ENCODE peak calls at places on chromosome 22, in four cellular contexts. One of them, this sample, is unnamed.

GRCh38 chr22:45960477-45961386 is 16.2 kb downstream of the WNT7B start:
- DNase-seq in iPS-NIHi11: peak; percentile 61
- DNase-seq in ecto neural progenitor cell: no peak
- DNase-seq in glutamatergic neuron: no peak
- DNase-seq in this sample: no peak

GRCh38 chr22:30337461-30337778 is 10.7 kb upstream of the TBC1D10A start:
- DNase-seq in iPS-NIHi11: no peak
- DNase-seq in ecto neural progenitor cell: no peak
- DNase-seq in glutamatergic neuron: no peak
- DNase-seq in this sample: no peak

GRCh38 chr22:29470159-29470855 is 9.7 kb upstream of the NEFH start:
- DNase-seq in iPS-NIHi11: peak; percentile 95
- DNase-seq in ecto neural progenitor cell: peak; percentile 93
- DNase-seq in glutamatergic neuron: peak; percentile 95
- DNase-seq in this sample: peak; percentile 92

GRCh38 chr22:44995715-44996114 is 14.1 kb downstream of the PHF21B start:
- DNase-seq in iPS-NIHi11: no peak
- DNase-seq in ecto neural progenitor cell: no peak
- DNase-seq in glutamatergic neuron: no peak
- DNase-seq in this sample: no peak

GRCh38 chr22:27405672-27406388 is 395.7 kb downstream of the MN1 start:
- DNase-seq in iPS-NIHi11: peak; percentile 87
- DNase-seq in ecto neural progenitor cell: peak; percentile 76
- DNase-seq in glutamatergic neuron: peak; percentile 73
- DNase-seq in this sample: peak; percentile 88

GRCh38 chr22:30561402-30562154 is 12.9 kb downstream of the GAL3ST1 start:
- DNase-seq in iPS-NIHi11: peak; percentile 55
- DNase-seq in ecto neural progenitor cell: no peak
- DNase-seq in glutamatergic neuron: no peak
- DNase-seq in this sample: no peak

GRCh38 chr22:43376765-43377485 is 33.8 kb upstream of the SCUBE1 start:
- DNase-seq in iPS-NIHi11: no peak
- DNase-seq in ecto neural progenitor cell: no peak
- DNase-seq in glutamatergic neuron: no peak
- DNase-seq in this sample: no peak

GRCh38 chr22:47138898-47139789 is 376.7 kb downstream of the TBC1D22A start:
- DNase-seq in iPS-NIHi11: no peak
- DNase-seq in ecto neural progenitor cell: no peak
- DNase-seq in glutamatergic neuron: no peak
- DNase-seq in this sample: no peak

GRCh38 chr22:30665786-30666185 is 1.9 kb downstream of the DUSP18 start:
- DNase-seq in iPS-NIHi11: no peak
- DNase-seq in ecto neural progenitor cell: no peak
- DNase-seq in glutamatergic neuron: no peak
- DNase-seq in this sample: no peak

This sample was measured in osteocyte.